ENCODE peak calls at places on chromosome 3, in seven cellular contexts. Y is A172, R is GM12865, Z is glomerular endothelial cell, B is H4, H is GM06990, N is RPMI7951. C is an unnamed sample.

GRCh38 chr3:75294124-75294523 is 370.0 kb upstream of the FRG2C start:
- DNase-seq in Y (no peak), R (peak), Z (no peak), B (peak), H (no peak), N (peak), C (peak)

GRCh38 chr3:158102660-158103085 is 3.5 kb downstream of the SHOX2 start:
- DNase-seq in Y (no peak), R (no peak), Z (no peak), B (no peak), H (no peak), N (no peak), C (no peak)

GRCh38 chr3:166282931-166283330 is 445.7 kb upstream of the BCHE start:
- DNase-seq in Y (no peak), R (no peak), Z (no peak), B (no peak), H (no peak), N (no peak), C (no peak)

GRCh38 chr3:73571238-73571741 is 53.5 kb downstream of the PDZRN3 start:
- DNase-seq in Y (no peak), R (no peak), Z (no peak), B (no peak), H (no peak), N (no peak), C (no peak)

GRCh38 chr3:173993299-173993698 is 595.8 kb downstream of the NLGN1 start:
- DNase-seq in Y (peak), R (peak), Z (peak), B (peak), H (no peak), N (peak), C (peak)

GRCh38 chr3:136516095-136516494 is 236.1 kb downstream of the STAG1 start:
- DNase-seq in Y (no peak), R (no peak), Z (no peak), B (no peak), H (no peak), N (no peak), C (no peak)

GRCh38 chr3:3639078-3639477 is 160.2 kb upstream of the LRRN1 start:
- DNase-seq in Y (no peak), R (no peak), Z (no peak), B (no peak), H (no peak), N (no peak), C (no peak)

GRCh38 chr3:172343117-172343516 is 105.1 kb downstream of the GHSR start:
- DNase-seq in Y (no peak), R (no peak), Z (no peak), B (no peak), H (no peak), N (no peak), C (no peak)

GRCh38 chr3:294096-294495 is 97.5 kb downstream of the CHL1 start:
- DNase-seq in Y (no peak), R (no peak), Z (no peak), B (peak), H (no peak), N (no peak), C (no peak)

GRCh38 chr3:141278196-141279073 is 46.8 kb downstream of the PXYLP1 start:
- DNase-seq in Y (no peak), R (no peak), Z (no peak), B (no peak), H (no peak), N (no peak), C (no peak)

C was measured in GM13976.